ENCODE peak calls at places on chromosomes 2 and 18, in nine cellular contexts. X is choroid plexus epithelial cell, F is dorsolateral prefrontal cortex, G is cardiac fibroblast, Q is kidney, K is fibroblast of lung, V is cardiac muscle cell, D is transverse colon, U is AG04450. P is an unnamed sample.

GRCh38 chr2:3199660-3200345 is 177.8 kb downstream of the EIPR1 start:
- DNase-seq in F (no peak), K (no peak), V (no peak), Q (no peak), U (no peak), G (no peak), X (no peak), D (no peak), P (no peak)

GRCh38 chr2:111624401-111625156 is 259.4 kb downstream of the ANAPC1 start:
- DNase-seq in D (no peak), G (peak), X (peak), U (peak), F (no peak), K (peak), V (peak), Q (no peak), P (no peak)

GRCh38 chr2:127226520-127227263 is 6.6 kb upstream of the CYP27C1 start:
- DNase-seq in Q (no peak), D (peak), X (peak), V (peak), K (peak), U (peak), F (no peak), G (peak), P (peak)

GRCh38 chr2:6927186-6927585 is 10.0 kb downstream of the RNF144A start:
- DNase-seq in V (no peak), F (no peak), D (no peak), G (no peak), Q (no peak), X (peak), K (no peak), U (no peak), P (no peak)

GRCh38 chr2:120924924-120925323 is 189.3 kb downstream of the GLI2 start:
- DNase-seq in Q (peak), U (no peak), F (no peak), V (no peak), D (no peak), X (no peak), K (no peak), G (no peak), P (no peak)

GRCh38 chr2:124145982-124146381 is 120.9 kb downstream of the CNTNAP5 start:
- DNase-seq in Q (no peak), V (no peak), D (no peak), G (no peak), X (no peak), K (no peak), F (no peak), U (no peak), P (no peak)

GRCh38 chr18:45802814-45803492 is 22.5 kb upstream of the SIGLEC15 start:
- DNase-seq in X (peak), Q (no peak), F (no peak), G (peak), U (peak), V (peak), D (no peak), K (peak), P (no peak)

GRCh38 chr18:34660572-34660971 is 49.5 kb upstream of the DTNA start:
- DNase-seq in X (no peak), Q (no peak), F (no peak), K (peak), U (no peak), D (no peak), G (no peak), V (no peak), P (no peak)

GRCh38 chr2:72051971-72052505 is 95.6 kb downstream of the CYP26B1 start:
- DNase-seq in X (no peak), G (peak), U (no peak), D (no peak), F (no peak), K (no peak), Q (no peak), V (peak), P (no peak)

GRCh38 chr2:94622113-94622618 is 249.1 kb upstream of the TEKT4 start:
- DNase-seq in U (no peak), F (no peak), G (no peak), D (no peak), V (no peak), X (no peak), K (peak), Q (peak), P (no peak)

GRCh38 chr18:63994783-63995399 is 25.0 kb downstream of the SERPINB8 start:
- DNase-seq in X (peak), Q (no peak), G (peak), V (peak), U (peak), K (peak), D (peak), F (peak), P (peak)

GRCh38 chr18:71442830-71443229 is 1101.3 kb downstream of the CBLN2 start:
- DNase-seq in U (no peak), F (no peak), K (peak), X (peak), D (no peak), Q (no peak), G (peak), V (peak), P (no peak)

GRCh38 chr18:7084766-7085080 is 32.9 kb downstream of the LAMA1 start:
- DNase-seq in D (no peak), X (peak), F (no peak), G (peak), Q (no peak), U (peak), K (peak), V (peak), P (no peak)

GRCh38 chr2:215434447-215435260 is 1.2 kb downstream of the FN1 start:
- DNase-seq in D (no peak), F (no peak), V (peak), X (peak), Q (no peak), K (no peak), U (no peak), G (peak), P (no peak)

GRCh38 chr2:27527182-27527581 is 30.5 kb downstream of the GCKR start:
- DNase-seq in K (peak), U (no peak), Q (no peak), X (peak), G (no peak), F (no peak), V (peak), D (no peak), P (no peak)

GRCh38 chr2:159706385-159706980 is 5.8 kb upstream of the MARCHF7 start:
- DNase-seq in G (peak), X (peak), F (no peak), K (peak), D (no peak), Q (no peak), V (peak), U (no peak), P (no peak)

GRCh38 chr2:37365669-37366068 is 21.2 kb downstream of the QPCT start:
- DNase-seq in F (no peak), G (no peak), D (no peak), U (no peak), X (no peak), V (no peak), K (peak), Q (no peak), P (peak)

GRCh38 chr2:219018726-219019125 is 22.6 kb downstream of the CFAP65 start:
- DNase-seq in D (no peak), K (no peak), G (no peak), X (no peak), Q (peak), F (no peak), V (no peak), U (no peak), P (no peak)

GRCh38 chr2:29278964-29279363 is 163.7 kb downstream of the CLIP4 start:
- DNase-seq in K (no peak), F (peak), G (no peak), U (no peak), Q (no peak), D (no peak), V (no peak), X (no peak), P (no peak)

GRCh38 chr2:157460384-157460837 is 16.5 kb upstream of the CYTIP start:
- DNase-seq in F (no peak), D (no peak), X (no peak), Q (no peak), G (peak), V (peak), U (no peak), K (no peak), P (no peak)

GRCh38 chr2:168462543-168463045 is 6.5 kb downstream of the CERS6 start:
- DNase-seq in Q (no peak), X (no peak), K (no peak), U (no peak), D (no peak), F (no peak), V (no peak), G (no peak), P (no peak)

GRCh38 chr18:32252461-32252860 is 62.6 kb downstream of the MEP1B start:
- DNase-seq in G (no peak), U (no peak), X (no peak), D (no peak), V (no peak), F (no peak), Q (no peak), K (no peak), P (no peak)

GRCh38 chr2:182101263-182101662 is 115.6 kb downstream of the PPP1R1C start:
- DNase-seq in D (no peak), K (no peak), Q (no peak), G (no peak), U (no peak), F (no peak), X (no peak), V (no peak), P (peak)

GRCh38 chr2:65129613-65130439 is at the start of gene RAB1A:
- DNase-seq in F (peak), G (peak), V (peak), X (peak), U (peak), D (peak), Q (peak), K (peak), P (peak)

GRCh38 chr18:48548404-48548771 is 9.6 kb downstream of the CTIF start:
- DNase-seq in U (no peak), D (no peak), Q (no peak), G (peak), F (no peak), X (peak), V (peak), K (no peak), P (no peak)

GRCh38 chr18:1133541-1133940 is 228.9 kb downstream of the ADCYAP1 start:
- DNase-seq in V (no peak), K (no peak), D (no peak), G (no peak), F (no peak), U (no peak), X (no peak), Q (no peak), P (no peak)

GRCh38 chr2:23705771-23706612 is 220.9 kb downstream of the ATAD2B start:
- DNase-seq in K (no peak), F (peak), G (no peak), D (no peak), V (no peak), X (no peak), Q (no peak), U (no peak), P (no peak)

GRCh38 chr18:50142441-50143120 is 52.4 kb downstream of the MYO5B start:
- DNase-seq in U (no peak), F (no peak), K (peak), Q (no peak), V (no peak), D (no peak), X (no peak), G (no peak), P (peak)

GRCh38 chr18:35073186-35074105 is 32.2 kb downstream of the MAPRE2 start:
- DNase-seq in D (no peak), F (no peak), U (no peak), X (peak), G (peak), Q (no peak), K (peak), V (peak), P (no peak)

GRCh38 chr18:44096016-44096415 is 584.7 kb upstream of the SETBP1 start:
- DNase-seq in G (peak), F (no peak), U (no peak), D (no peak), K (no peak), X (peak), Q (no peak), V (peak), P (no peak)

GRCh38 chr2:241724975-241725870 is 9.2 kb upstream of the D2HGDH start:
- DNase-seq in K (no peak), G (no peak), X (no peak), F (no peak), Q (no peak), D (no peak), V (no peak), U (no peak), P (no peak)

GRCh38 chr2:88949336-88949735 is 257.9 kb downstream of the RPIA start:
- DNase-seq in F (no peak), X (no peak), G (no peak), K (no peak), U (no peak), V (no peak), Q (no peak), D (no peak), P (no peak)

GRCh38 chr2:88955607-88956006 is 264.1 kb downstream of the RPIA start:
- DNase-seq in X (no peak), U (no peak), Q (no peak), V (no peak), F (no peak), G (no peak), D (no peak), K (no peak), P (no peak)

DNA sequence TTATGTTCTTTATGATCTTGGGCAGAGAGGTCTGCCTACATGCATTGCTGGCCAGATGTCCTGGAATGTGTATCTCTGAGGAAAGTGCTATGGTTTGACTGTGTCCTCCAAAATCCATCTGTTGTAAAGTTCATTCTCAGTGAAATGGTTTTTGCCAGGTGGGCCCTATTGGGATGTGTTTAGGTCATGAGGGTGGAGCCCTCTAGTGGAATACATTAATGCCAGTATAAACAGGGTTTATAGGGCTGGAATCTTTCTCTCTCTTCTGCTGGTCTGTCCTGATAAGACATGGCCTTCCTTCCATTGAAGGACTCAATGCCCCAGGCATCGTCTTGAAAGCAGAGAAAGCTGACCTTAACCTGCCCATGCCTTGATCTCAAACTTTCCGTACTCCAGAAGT is 258.5 kb downstream of the RPIA start:
- DNase-seq in G (peak), F (no peak), Q (no peak), X (peak), U (no peak), D (no peak), K (no peak), V (peak), P (peak)
- TF ChIP-seq CTCF in G (no peak), F (no peak), Q (no peak), X (peak), U (peak), D (no peak), K (peak), V (peak), P (peak)

DNA sequence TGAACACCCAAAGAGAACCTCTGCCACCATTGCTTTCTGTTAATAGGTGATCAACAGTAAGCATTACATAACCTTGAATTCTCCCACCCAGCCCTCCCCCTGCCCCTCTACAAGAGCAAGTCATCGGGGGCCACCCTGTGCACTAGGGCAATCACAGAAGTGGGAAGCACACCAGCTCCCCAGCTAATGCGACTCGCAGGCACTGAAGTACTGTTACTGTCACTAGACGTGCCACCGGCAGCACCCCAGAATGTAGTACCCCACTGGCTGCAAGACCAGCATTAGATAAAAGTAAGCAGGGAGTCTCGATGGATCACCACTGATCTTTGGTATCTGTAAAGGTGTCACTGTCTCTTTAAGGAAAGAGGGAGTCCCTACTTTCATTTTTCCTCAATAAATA is 167.6 kb downstream of the FAM210A start:
- DNase-seq in U (no peak), G (no peak), X (no peak), F (no peak), K (no peak), D (no peak), V (no peak), Q (no peak), P (no peak)
- H3K4me3 ChIP-seq in U (no peak), G (no peak), X (no peak), F (no peak), K (no peak), D (no peak), V (no peak), Q (no peak), P (no peak)

GRCh38 chr2:97774425-97774824 is 61.0 kb downstream of the ZAP70 start:
- DNase-seq in F (no peak), U (no peak), V (peak), D (no peak), X (peak), G (peak), K (peak), Q (no peak), P (no peak)
- TF ChIP-seq CTCF in F (no peak), U (peak), V (peak), D (no peak), X (peak), G (peak), K (peak), Q (no peak), P (peak)

GRCh38 chr2:118670868-118671267 is 176.6 kb downstream of the EN1 start:
- DNase-seq in X (peak), F (no peak), K (peak), U (no peak), Q (no peak), V (peak), D (no peak), G (peak), P (no peak)

GRCh38 chr2:118672571-118673158 is 174.8 kb downstream of the EN1 start:
- DNase-seq in V (peak), F (no peak), Q (no peak), K (peak), D (no peak), G (peak), X (peak), U (no peak), P (no peak)

GRCh38 chr2:118670281-118670680 is 177.2 kb downstream of the EN1 start:
- DNase-seq in G (no peak), F (no peak), U (no peak), V (no peak), D (no peak), X (no peak), K (peak), Q (no peak), P (no peak)

GRCh38 chr2:118669639-118670038 is 177.8 kb downstream of the EN1 start:
- DNase-seq in U (no peak), X (no peak), K (no peak), V (no peak), D (no peak), G (no peak), F (no peak), Q (no peak), P (no peak)

GRCh38 chr2:118672055-118672454 is 175.4 kb downstream of the EN1 start:
- DNase-seq in V (no peak), G (no peak), K (no peak), F (no peak), X (no peak), D (no peak), U (no peak), Q (no peak), P (no peak)
- H3K4me3 ChIP-seq in V (no peak), G (no peak), K (no peak), F (no peak), X (no peak), D (no peak), U (no peak), Q (no peak), P (no peak)

GRCh38 chr2:74128206-74128605 is 19.5 kb downstream of the BOLA3 start:
- DNase-seq in F (no peak), X (no peak), G (no peak), U (no peak), Q (no peak), V (peak), D (no peak), K (no peak), P (no peak)
- TF ChIP-seq CTCF in F (no peak), X (peak), G (no peak), U (peak), Q (no peak), V (peak), D (no peak), K (no peak), P (no peak)

GRCh38 chr2:203840816-203841215 is 26.8 kb upstream of the CTLA4 start:
- DNase-seq in G (no peak), F (no peak), K (no peak), V (no peak), X (no peak), U (no peak), D (no peak), Q (no peak), P (no peak)

GRCh38 chr2:203835867-203836800 is 31.4 kb upstream of the CTLA4 start:
- DNase-seq in V (no peak), K (no peak), U (no peak), F (no peak), G (no peak), X (no peak), Q (no peak), D (no peak), P (no peak)

GRCh38 chr2:203830294-203831055 is 37.1 kb upstream of the CTLA4 start:
- DNase-seq in D (no peak), K (no peak), X (no peak), Q (no peak), G (no peak), V (no peak), U (no peak), F (no peak), P (no peak)

DNA sequence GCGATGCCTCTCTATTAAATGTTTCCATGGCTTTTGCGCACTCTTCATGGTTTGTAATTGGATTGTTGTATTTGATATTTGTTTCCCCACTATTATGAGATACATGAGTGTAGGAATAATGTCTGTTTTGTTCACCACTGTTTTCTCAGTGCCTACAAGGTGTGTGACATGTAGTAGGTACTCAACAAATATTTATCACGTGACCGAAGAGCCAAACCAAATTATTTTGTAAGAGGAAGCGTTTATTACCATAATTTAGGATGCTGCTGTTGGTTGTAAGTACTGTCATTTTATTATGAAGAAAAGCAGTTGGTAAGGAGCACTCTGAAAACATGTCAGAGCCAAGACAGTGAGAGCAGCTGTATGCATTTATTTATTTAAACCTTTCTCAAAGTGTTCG is 32.2 kb upstream of the CTLA4 start:
- DNase-seq in D (no peak), X (no peak), G (no peak), U (no peak), V (no peak), F (no peak), Q (no peak), K (no peak), P (no peak)
- H3K4me3 ChIP-seq in D (no peak), X (no peak), G (no peak), U (no peak), V (no peak), F (no peak), Q (no peak), K (no peak), P (no peak)

P was measured in GM12865.